ENCODE peak calls at places on chromosome 22, in five cellular contexts. L is IMR-90; O is CD4-positive, alpha-beta memory T cell; V is uterus; D is tibial nerve. I is an unnamed sample.

GRCh38 chr22:20549232-20549841 is 41.9 kb downstream of the MED15 start:
- DNase-seq in O (peak), D (no peak), L (no peak), V (peak), I (no peak)

GRCh38 chr22:28906312-28906711 is 22.9 kb downstream of the ZNRF3 start:
- DNase-seq in O (no peak), D (no peak), V (no peak), L (no peak), I (no peak)

GRCh38 chr22:44363214-44363979 is 50.6 kb upstream of the SHISAL1 start:
- DNase-seq in D (peak), V (peak), L (peak), O (no peak), I (peak)

GRCh38 chr22:33889748-33890147 is 30.5 kb downstream of the LARGE1 start:
- DNase-seq in O (no peak), L (no peak), V (no peak), D (no peak), I (no peak)

GRCh38 chr22:30206964-30207363 is 39.6 kb downstream of the LIF start:
- DNase-seq in V (peak), O (no peak), D (no peak), L (peak), I (peak)

GRCh38 chr22:31094741-31095140 is 12.6 kb downstream of the SELENOM start:
- DNase-seq in O (no peak), V (no peak), D (no peak), L (no peak), I (no peak)

GRCh38 chr22:29609139-29609538 is 5.7 kb downstream of the NF2 start:
- DNase-seq in D (no peak), O (no peak), V (no peak), L (no peak), I (no peak)

GRCh38 chr22:49365191-49365837 is 462.4 kb downstream of the BRD1 start:
- DNase-seq in O (no peak), V (no peak), L (no peak), D (no peak), I (no peak)

GRCh38 chr22:32265882-32266767 is 11.0 kb upstream of the SLC5A4 start:
- DNase-seq in V (peak), L (peak), D (peak), O (peak), I (peak)

GRCh38 chr22:23047265-23047664 is 23.1 kb upstream of the GNAZ start:
- DNase-seq in L (no peak), O (no peak), D (no peak), V (no peak), I (no peak)

GRCh38 chr22:30580896-30581295 is 6.4 kb upstream of the GAL3ST1 start:
- DNase-seq in D (no peak), L (no peak), V (no peak), O (no peak), I (no peak)

GRCh38 chr22:48709453-48709852 is 1118.2 kb downstream of the BRD1 start:
- DNase-seq in O (no peak), D (no peak), V (no peak), L (no peak), I (no peak)

GRCh38 chr22:41568811-41569210 is 8.0 kb downstream of the CSDC2 start:
- DNase-seq in D (no peak), L (no peak), V (no peak), O (no peak), I (no peak)

GRCh38 chr22:25085930-25086901 is 113.4 kb upstream of the CRYBB3 start:
- DNase-seq in O (no peak), V (peak), L (no peak), D (peak), I (peak)

GRCh38 chr22:48652796-48653195 is 1174.9 kb downstream of the BRD1 start:
- DNase-seq in L (no peak), V (no peak), O (no peak), D (no peak), I (no peak)

GRCh38 chr22:25153961-25154685 is 45.5 kb upstream of the CRYBB3 start:
- DNase-seq in O (no peak), L (no peak), V (peak), D (peak), I (peak)

GRCh38 chr22:27782065-27782464 is 19.5 kb downstream of the MN1 start:
- DNase-seq in D (no peak), O (no peak), V (no peak), L (no peak), I (no peak)

GRCh38 chr22:24008381-24009226 is 2.5 kb upstream of the CABIN1 start:
- DNase-seq in D (no peak), L (no peak), O (no peak), V (no peak), I (no peak)

GRCh38 chr22:42977574-42977973 is 37.4 kb downstream of the PACSIN2 start:
- DNase-seq in L (no peak), D (no peak), V (no peak), O (no peak), I (no peak)

DNA sequence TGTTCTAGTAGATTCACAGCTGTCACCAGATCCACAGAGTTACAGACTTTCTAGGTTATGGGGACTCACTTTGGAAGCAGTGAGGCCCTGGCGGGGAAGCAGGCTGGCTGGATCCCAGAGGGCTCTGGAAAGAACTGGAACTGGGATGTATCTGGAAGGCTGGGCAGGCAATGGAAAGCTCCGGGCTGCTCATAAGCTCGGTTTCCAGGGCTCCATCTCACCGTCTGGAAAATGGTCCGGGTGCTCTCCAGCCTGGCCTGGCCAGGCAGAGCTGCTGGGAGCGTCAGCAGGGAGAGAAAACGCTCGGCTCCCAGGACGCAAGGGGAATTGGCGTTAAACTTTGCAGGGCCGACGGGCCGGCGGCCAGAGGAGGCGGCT is 339 bp upstream of the SEZ6L start:
- DNase-seq in O (no peak), L (no peak), V (no peak), D (no peak), I (no peak)
- H3K27ac ChIP-seq in O (no peak), L (no peak), V (no peak), D (no peak), I (no peak)

DNA sequence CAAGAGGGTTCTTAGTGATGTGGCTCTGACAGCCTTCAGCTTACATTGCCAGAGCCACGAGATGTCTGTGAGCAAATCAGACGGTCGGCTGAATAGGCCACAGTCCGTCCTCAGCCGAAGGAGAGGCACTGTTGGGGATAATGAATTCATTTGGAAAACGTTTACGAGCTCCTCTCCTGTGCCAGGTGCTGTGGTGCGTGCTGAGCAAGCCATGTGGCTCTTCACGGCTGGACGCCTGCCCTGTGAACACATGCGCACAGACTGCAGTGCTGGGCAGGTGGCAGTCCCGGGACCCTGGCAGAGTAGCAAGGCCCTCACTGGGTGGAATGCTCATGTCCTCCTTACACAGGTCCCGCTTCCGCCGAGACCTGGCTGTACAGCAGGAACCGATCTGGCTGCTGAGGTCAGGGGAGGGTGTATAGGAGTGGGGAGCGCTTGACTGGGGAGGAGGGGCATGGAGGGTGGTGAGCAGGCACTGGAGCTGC is 6.8 kb downstream of the TBC1D22A start:
- DNase-seq in D (no peak), V (no peak), L (no peak), O (no peak), I (no peak)
- H3K27ac ChIP-seq in D (peak), V (no peak), L (no peak), O (no peak), I (peak)

DNA sequence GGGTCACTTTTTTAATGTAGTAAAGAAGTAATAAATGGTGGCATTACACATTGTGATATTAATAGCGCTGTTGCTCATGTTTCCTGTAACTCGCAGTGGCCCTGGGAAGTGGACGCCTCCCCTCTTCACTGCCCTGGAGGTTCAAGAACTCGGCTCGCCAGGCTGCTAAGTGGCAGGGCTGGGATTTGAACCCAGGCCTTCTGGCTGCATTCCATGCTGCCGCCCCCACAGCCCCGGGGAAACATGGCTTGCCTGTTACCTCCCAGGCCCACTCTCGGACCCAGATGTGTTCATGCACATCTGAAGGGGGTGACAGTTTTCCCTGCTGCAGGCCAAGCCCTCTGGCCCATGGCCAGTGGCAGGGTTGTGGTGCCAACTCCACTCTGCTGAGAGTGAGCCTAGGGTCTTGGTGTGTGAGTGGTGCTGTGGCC is 25.0 kb upstream of the MGAT3 start:
- DNase-seq in V (peak), L (peak), O (no peak), D (no peak), I (no peak)
- H3K27ac ChIP-seq in V (peak), L (no peak), O (no peak), D (peak), I (no peak)

GRCh38 chr22:50624347-50625130 is 3.4 kb downstream of the ARSA start:
- DNase-seq in D (peak), V (no peak), L (no peak), O (no peak), I (no peak)

GRCh38 chr22:50622723-50623327 is 5.1 kb downstream of the ARSA start:
- DNase-seq in L (no peak), V (no peak), O (no peak), D (no peak), I (no peak)

GRCh38 chr22:50620861-50621490 is 7.0 kb downstream of the ARSA start:
- DNase-seq in D (no peak), O (peak), L (no peak), V (no peak), I (no peak)

GRCh38 chr22:50621948-50622722 is 5.8 kb downstream of the ARSA start:
- DNase-seq in D (no peak), V (no peak), O (peak), L (no peak), I (no peak)

GRCh38 chr22:50621491-50621880 is 6.5 kb downstream of the ARSA start:
- DNase-seq in L (no peak), V (no peak), D (no peak), O (peak), I (peak)
- H3K27ac ChIP-seq in L (no peak), V (no peak), D (no peak), O (peak), I (no peak)

GRCh38 chr22:17370036-17370765 is 941 bp downstream of the CECR2 start:
- DNase-seq in V (no peak), D (no peak), L (no peak), O (no peak), I (peak)

GRCh38 chr22:17370766-17371181 is 1.5 kb downstream of the CECR2 start:
- DNase-seq in O (no peak), D (no peak), L (no peak), V (no peak), I (peak)

GRCh38 chr22:17368144-17368726 is 1.0 kb upstream of the CECR2 start:
- DNase-seq in V (no peak), L (no peak), O (no peak), D (no peak), I (no peak)

GRCh38 chr22:17368727-17369552 is at the start of gene CECR2:
- DNase-seq in O (no peak), V (peak), L (no peak), D (no peak), I (peak)

DNA sequence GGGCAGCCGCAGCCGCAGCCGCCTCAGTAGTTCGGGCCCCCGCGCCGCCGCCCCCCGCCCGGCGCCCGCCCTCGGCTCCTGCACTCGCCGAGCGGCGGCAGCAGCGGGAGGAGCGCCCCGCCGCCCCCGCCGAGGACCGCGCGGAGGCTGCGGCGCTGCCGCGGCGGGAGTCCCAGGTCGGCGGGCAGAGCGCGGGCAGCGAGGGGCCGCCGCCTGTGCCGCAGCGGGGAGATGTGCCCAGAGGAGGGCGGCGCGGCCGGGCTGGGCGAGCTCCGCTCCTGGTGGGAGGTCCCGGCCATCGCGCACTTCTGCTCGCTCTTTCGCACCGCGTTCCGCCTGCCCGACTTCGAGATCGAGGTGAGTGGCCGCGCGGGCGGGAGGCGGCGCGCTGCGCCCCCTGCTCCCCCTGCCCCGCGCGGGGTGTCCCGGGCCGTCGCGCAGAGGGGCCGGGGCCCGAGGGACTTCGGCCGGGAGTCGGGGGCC is 334 bp downstream of the CECR2 start:
- DNase-seq in V (no peak), L (no peak), D (no peak), O (no peak), I (peak)
- H3K27ac ChIP-seq in V (peak), L (no peak), D (peak), O (no peak), I (peak)

DNA sequence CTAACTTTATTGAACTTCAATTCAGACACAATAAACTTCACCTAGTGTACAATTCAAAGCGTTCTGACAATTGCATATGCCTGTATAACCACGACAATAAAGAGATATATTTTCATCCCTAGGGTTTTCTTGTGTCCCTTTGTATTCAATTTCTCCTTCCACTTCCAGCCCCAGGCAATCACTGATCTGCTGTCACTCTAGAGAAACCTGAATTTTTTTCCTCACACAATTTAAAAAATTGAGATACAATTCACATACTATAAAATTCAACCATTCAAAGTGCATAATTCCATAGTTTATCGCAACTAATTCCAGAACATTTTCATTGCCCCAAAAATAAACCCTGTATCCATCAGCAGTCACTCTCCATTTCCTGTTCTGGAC is 116.6 kb downstream of the MRTFA start:
- DNase-seq in L (no peak), D (no peak), V (no peak), O (no peak), I (no peak)
- H3K27ac ChIP-seq in L (no peak), D (no peak), V (no peak), O (peak), I (no peak)

DNA sequence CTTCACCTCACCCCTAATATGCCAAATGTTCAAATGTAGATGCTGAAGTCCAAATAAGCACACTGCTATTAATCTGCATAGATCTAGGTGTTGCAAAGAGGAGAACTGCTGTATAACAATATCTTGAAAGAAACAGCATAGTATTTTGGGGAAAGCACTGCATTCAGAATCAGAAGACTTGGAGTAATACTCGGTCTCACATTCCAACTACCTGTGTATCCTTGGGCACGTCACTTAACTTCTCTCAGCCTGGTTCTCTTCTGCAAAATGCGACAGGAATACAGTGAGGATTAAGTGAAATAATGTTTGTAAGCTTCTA is 332 bp upstream of the HMGXB4 start:
- DNase-seq in L (no peak), V (no peak), D (no peak), O (no peak), I (no peak)
- H3K27ac ChIP-seq in L (no peak), V (peak), D (peak), O (peak), I (peak)

GRCh38 chr22:45743687-45744086 is 72.1 kb downstream of the ATXN10 start:
- DNase-seq in O (no peak), D (no peak), V (no peak), L (no peak), I (no peak)

GRCh38 chr22:45738206-45738605 is 66.6 kb downstream of the ATXN10 start:
- DNase-seq in V (no peak), D (no peak), O (no peak), L (peak), I (no peak)

GRCh38 chr22:45744442-45744841 is 72.8 kb downstream of the ATXN10 start:
- DNase-seq in D (no peak), V (no peak), L (no peak), O (no peak), I (no peak)

GRCh38 chr22:45740236-45740635 is 68.6 kb downstream of the ATXN10 start:
- DNase-seq in L (peak), V (no peak), O (no peak), D (no peak), I (no peak)

DNA sequence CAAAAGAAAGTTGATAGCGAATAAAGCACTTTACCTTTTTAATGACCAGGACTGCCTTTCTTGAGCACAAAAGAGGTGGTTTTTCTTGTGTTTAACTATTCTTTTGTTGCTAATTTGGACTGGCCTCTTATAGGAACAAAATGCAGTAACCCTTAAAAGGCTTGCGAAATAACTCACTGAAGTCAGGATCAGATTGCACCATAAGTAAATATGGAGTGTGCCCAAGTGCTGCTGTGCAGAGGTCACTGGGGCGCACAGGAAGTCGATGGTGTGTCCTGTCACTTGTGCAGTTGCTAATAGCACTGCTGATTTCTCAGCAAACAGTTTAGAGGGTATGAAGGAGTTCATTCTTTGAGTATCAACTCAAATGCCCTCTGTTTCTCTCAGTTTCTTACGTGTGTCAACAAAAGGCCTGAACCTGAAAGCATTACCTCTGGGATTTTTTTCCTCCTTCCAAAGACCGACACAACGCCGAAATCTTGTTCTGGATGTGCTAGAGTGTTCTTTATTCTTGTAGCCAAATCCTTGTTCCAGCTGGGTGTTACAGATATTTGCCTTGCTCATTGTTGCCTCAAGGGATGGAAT is 71.3 kb downstream of the ATXN10 start:
- DNase-seq in O (no peak), D (no peak), L (peak), V (no peak), I (no peak)
- H3K27ac ChIP-seq in O (no peak), D (no peak), L (no peak), V (no peak), I (no peak)

GRCh38 chr22:47100646-47101045 is 338.2 kb downstream of the TBC1D22A start:
- DNase-seq in O (no peak), V (no peak), L (no peak), D (no peak), I (no peak)
- H3K27ac ChIP-seq in O (no peak), V (no peak), L (no peak), D (no peak), I (no peak)

GRCh38 chr22:37515902-37516301 is 3.3 kb downstream of the CARD10 start:
- DNase-seq in V (no peak), D (no peak), L (no peak), O (no peak), I (no peak)

GRCh38 chr22:37519268-37520195 is at the start of gene CARD10:
- DNase-seq in V (no peak), O (no peak), D (no peak), L (no peak), I (peak)

GRCh38 chr22:37518509-37519267 is 527 bp downstream of the CARD10 start:
- DNase-seq in O (no peak), V (no peak), L (no peak), D (no peak), I (no peak)

GRCh38 chr22:37516456-37516855 is 2.8 kb downstream of the CARD10 start:
- DNase-seq in D (no peak), O (no peak), L (no peak), V (no peak), I (no peak)

GRCh38 chr22:37517826-37518450 is 1.3 kb downstream of the CARD10 start:
- DNase-seq in L (no peak), O (no peak), D (no peak), V (no peak), I (no peak)
- H3K27ac ChIP-seq in L (no peak), O (no peak), D (peak), V (no peak), I (no peak)